ENCODE peak calls at places on chromosome 4, in seven cellular contexts. One of them, this sample, is unnamed. For H3K36me3, the result is how much of the 10 kb centered on the place peaks cover.

GRCh38 chr4:179112441-179113170 is 1670.4 kb upstream of the AGA start:
- DNase-seq in RWPE2: no peak
- DNase-seq in CD4-positive, alpha-beta memory T cell: no peak
- DNase-seq in tibial artery: no peak
- DNase-seq in esophagus squamous epithelium: no peak
- DNase-seq in lung: no peak
- DNase-seq in HepG2: no peak
- DNase-seq in this sample: no peak

GRCh38 chr4:182619659-182620058 is 297.5 kb downstream of the DCTD start:
- DNase-seq in RWPE2: no peak
- DNase-seq in CD4-positive, alpha-beta memory T cell: no peak
- DNase-seq in lung: no peak
- DNase-seq in HepG2: no peak
- DNase-seq in esophagus squamous epithelium: no peak
- DNase-seq in tibial artery: no peak
- DNase-seq in this sample: no peak

GRCh38 chr4:150582881-150583286 is 933 bp downstream of the MAB21L2 start:
- DNase-seq in HepG2: no peak
- DNase-seq in esophagus squamous epithelium: no peak
- DNase-seq in CD4-positive, alpha-beta memory T cell: no peak
- DNase-seq in lung: no peak
- DNase-seq in RWPE2: no peak
- DNase-seq in tibial artery: no peak
- DNase-seq in this sample: no peak

GRCh38 chr4:76257824-76258223 is 6.3 kb downstream of the FAM47E start:
- DNase-seq in esophagus squamous epithelium: no peak
- DNase-seq in lung: no peak
- DNase-seq in RWPE2: no peak
- DNase-seq in tibial artery: no peak
- DNase-seq in HepG2: no peak
- DNase-seq in CD4-positive, alpha-beta memory T cell: no peak
- DNase-seq in this sample: no peak

GRCh38 chr4:145045180-145045579 is 52.8 kb downstream of the ANAPC10 start:
- DNase-seq in RWPE2: no peak
- DNase-seq in lung: no peak
- DNase-seq in tibial artery: no peak
- DNase-seq in HepG2: no peak
- DNase-seq in CD4-positive, alpha-beta memory T cell: no peak
- DNase-seq in esophagus squamous epithelium: no peak
- DNase-seq in this sample: no peak

GRCh38 chr4:140790765-140791164 is 34.6 kb upstream of the TBC1D9 start:
- DNase-seq in CD4-positive, alpha-beta memory T cell: no peak
- DNase-seq in RWPE2: no peak
- DNase-seq in HepG2: no peak
- DNase-seq in lung: no peak
- DNase-seq in esophagus squamous epithelium: no peak
- DNase-seq in tibial artery: peak
- DNase-seq in this sample: peak

GRCh38 chr4:6137027-6137746 is 63.2 kb downstream of the JAKMIP1 start:
- DNase-seq in CD4-positive, alpha-beta memory T cell: no peak
- DNase-seq in HepG2: no peak
- DNase-seq in RWPE2: peak
- DNase-seq in tibial artery: no peak
- DNase-seq in lung: no peak
- DNase-seq in esophagus squamous epithelium: no peak
- DNase-seq in this sample: no peak

GRCh38 chr4:112938461-112939058 is 110.9 kb upstream of the ANK2 start:
- DNase-seq in CD4-positive, alpha-beta memory T cell: peak
- DNase-seq in RWPE2: no peak
- DNase-seq in HepG2: peak
- DNase-seq in lung: no peak
- DNase-seq in tibial artery: no peak
- DNase-seq in esophagus squamous epithelium: no peak
- DNase-seq in this sample: peak

GRCh38 chr4:108794136-108794535 is 31.3 kb upstream of the ETNPPL start:
- DNase-seq in lung: no peak
- DNase-seq in esophagus squamous epithelium: no peak
- DNase-seq in RWPE2: no peak
- DNase-seq in CD4-positive, alpha-beta memory T cell: no peak
- DNase-seq in tibial artery: no peak
- DNase-seq in HepG2: no peak
- DNase-seq in this sample: no peak

GRCh38 chr4:129094347-129094746 is 1.0 kb upstream of the SCLT1 start:
- DNase-seq in tibial artery: no peak
- DNase-seq in HepG2: no peak
- DNase-seq in lung: no peak
- DNase-seq in esophagus squamous epithelium: no peak
- DNase-seq in CD4-positive, alpha-beta memory T cell: no peak
- DNase-seq in RWPE2: no peak
- DNase-seq in this sample: no peak

GRCh38 chr4:119628281-119629141 is at the start of gene PDE5A:
- DNase-seq in tibial artery: peak
- DNase-seq in lung: peak
- DNase-seq in esophagus squamous epithelium: peak
- DNase-seq in RWPE2: peak
- DNase-seq in HepG2: peak
- DNase-seq in CD4-positive, alpha-beta memory T cell: peak
- DNase-seq in this sample: no peak

GRCh38 chr4:76007089-76007559 is at the start of gene CXCL9:
- DNase-seq in HepG2: no peak
- DNase-seq in esophagus squamous epithelium: no peak
- DNase-seq in RWPE2: no peak
- DNase-seq in tibial artery: no peak
- DNase-seq in CD4-positive, alpha-beta memory T cell: no peak
- DNase-seq in lung: no peak
- DNase-seq in this sample: no peak

GRCh38 chr4:176377705-176378302 is 58.0 kb downstream of the SPCS3 start:
- DNase-seq in lung: no peak
- DNase-seq in RWPE2: no peak
- DNase-seq in esophagus squamous epithelium: no peak
- DNase-seq in CD4-positive, alpha-beta memory T cell: no peak
- DNase-seq in HepG2: no peak
- DNase-seq in tibial artery: no peak
- DNase-seq in this sample: no peak

GRCh38 chr4:185424905-185425599 is 712 bp downstream of the UFSP2 start:
- DNase-seq in HepG2: peak
- DNase-seq in RWPE2: no peak
- DNase-seq in CD4-positive, alpha-beta memory T cell: no peak
- DNase-seq in lung: no peak
- DNase-seq in esophagus squamous epithelium: no peak
- DNase-seq in tibial artery: no peak
- DNase-seq in this sample: no peak

GRCh38 chr4:182478475-182478874 is 235.3 kb downstream of the TENM3 start:
- DNase-seq in CD4-positive, alpha-beta memory T cell: peak
- DNase-seq in esophagus squamous epithelium: no peak
- DNase-seq in tibial artery: no peak
- DNase-seq in RWPE2: no peak
- DNase-seq in HepG2: peak
- DNase-seq in lung: no peak
- DNase-seq in this sample: no peak

GRCh38 chr4:32207456-32207855 is 1487.3 kb downstream of the PCDH7 start:
- DNase-seq in HepG2: no peak
- DNase-seq in RWPE2: no peak
- DNase-seq in CD4-positive, alpha-beta memory T cell: no peak
- DNase-seq in esophagus squamous epithelium: no peak
- DNase-seq in lung: no peak
- DNase-seq in tibial artery: no peak
- DNase-seq in this sample: no peak

GRCh38 chr4:39970559-39971270 is 7.0 kb downstream of the PDS5A start:
- DNase-seq in esophagus squamous epithelium: no peak
- DNase-seq in HepG2: peak
- DNase-seq in tibial artery: no peak
- DNase-seq in CD4-positive, alpha-beta memory T cell: no peak
- DNase-seq in lung: peak
- DNase-seq in RWPE2: no peak
- DNase-seq in this sample: peak
- H3K36me3 ChIP-seq in esophagus squamous epithelium: half or more
- H3K36me3 ChIP-seq in HepG2: under half
- H3K36me3 ChIP-seq in tibial artery: under half
- H3K36me3 ChIP-seq in CD4-positive, alpha-beta memory T cell: under half
- H3K36me3 ChIP-seq in lung: under half
- H3K36me3 ChIP-seq in RWPE2: half or more
- H3K36me3 ChIP-seq in this sample: under half

GRCh38 chr4:1212546-1213335 is 36.2 kb downstream of the CTBP1 start:
- DNase-seq in CD4-positive, alpha-beta memory T cell: no peak
- DNase-seq in tibial artery: no peak
- DNase-seq in RWPE2: no peak
- DNase-seq in lung: no peak
- DNase-seq in esophagus squamous epithelium: no peak
- DNase-seq in HepG2: no peak
- DNase-seq in this sample: no peak

GRCh38 chr4:1211951-1212545 is 36.9 kb downstream of the CTBP1 start:
- DNase-seq in esophagus squamous epithelium: no peak
- DNase-seq in CD4-positive, alpha-beta memory T cell: no peak
- DNase-seq in HepG2: no peak
- DNase-seq in RWPE2: peak
- DNase-seq in tibial artery: no peak
- DNase-seq in lung: no peak
- DNase-seq in this sample: no peak

GRCh38 chr4:1210241-1210841 is 38.0 kb upstream of the SPON2 start:
- DNase-seq in lung: no peak
- DNase-seq in CD4-positive, alpha-beta memory T cell: no peak
- DNase-seq in HepG2: no peak
- DNase-seq in esophagus squamous epithelium: no peak
- DNase-seq in RWPE2: peak
- DNase-seq in tibial artery: peak
- DNase-seq in this sample: no peak

GRCh38 chr4:1210971-1211370 is 38.0 kb downstream of the CTBP1 start:
- DNase-seq in RWPE2: peak
- DNase-seq in lung: no peak
- DNase-seq in HepG2: no peak
- DNase-seq in CD4-positive, alpha-beta memory T cell: no peak
- DNase-seq in esophagus squamous epithelium: no peak
- DNase-seq in tibial artery: peak
- DNase-seq in this sample: no peak

GRCh38 chr4:1211371-1211770 is 37.6 kb downstream of the CTBP1 start:
- DNase-seq in tibial artery: no peak
- DNase-seq in CD4-positive, alpha-beta memory T cell: no peak
- DNase-seq in esophagus squamous epithelium: no peak
- DNase-seq in HepG2: no peak
- DNase-seq in lung: no peak
- DNase-seq in RWPE2: peak
- DNase-seq in this sample: no peak
- H3K36me3 ChIP-seq in tibial artery: under half
- H3K36me3 ChIP-seq in CD4-positive, alpha-beta memory T cell: under half
- H3K36me3 ChIP-seq in esophagus squamous epithelium: half or more
- H3K36me3 ChIP-seq in HepG2: under half
- H3K36me3 ChIP-seq in lung: under half
- H3K36me3 ChIP-seq in RWPE2: under half
- H3K36me3 ChIP-seq in this sample: under half

GRCh38 chr4:81454953-81455352 is 16.8 kb downstream of the RASGEF1B start:
- DNase-seq in esophagus squamous epithelium: no peak
- DNase-seq in RWPE2: no peak
- DNase-seq in CD4-positive, alpha-beta memory T cell: no peak
- DNase-seq in HepG2: no peak
- DNase-seq in tibial artery: no peak
- DNase-seq in lung: no peak
- DNase-seq in this sample: no peak
- H3K36me3 ChIP-seq in esophagus squamous epithelium: half or more
- H3K36me3 ChIP-seq in RWPE2: under half
- H3K36me3 ChIP-seq in CD4-positive, alpha-beta memory T cell: under half
- H3K36me3 ChIP-seq in HepG2: under half
- H3K36me3 ChIP-seq in tibial artery: under half
- H3K36me3 ChIP-seq in lung: under half
- H3K36me3 ChIP-seq in this sample: under half

GRCh38 chr4:2696423-2696822 is 59.7 kb downstream of the TNIP2 start:
- DNase-seq in CD4-positive, alpha-beta memory T cell: no peak
- DNase-seq in lung: no peak
- DNase-seq in RWPE2: no peak
- DNase-seq in tibial artery: no peak
- DNase-seq in HepG2: no peak
- DNase-seq in esophagus squamous epithelium: peak
- DNase-seq in this sample: no peak

GRCh38 chr4:2691952-2692435 is 64.1 kb downstream of the TNIP2 start:
- DNase-seq in HepG2: no peak
- DNase-seq in tibial artery: no peak
- DNase-seq in RWPE2: no peak
- DNase-seq in CD4-positive, alpha-beta memory T cell: no peak
- DNase-seq in lung: no peak
- DNase-seq in esophagus squamous epithelium: no peak
- DNase-seq in this sample: no peak

GRCh38 chr4:2697995-2698414 is 58.1 kb downstream of the TNIP2 start:
- DNase-seq in RWPE2: no peak
- DNase-seq in CD4-positive, alpha-beta memory T cell: no peak
- DNase-seq in lung: no peak
- DNase-seq in esophagus squamous epithelium: no peak
- DNase-seq in tibial artery: no peak
- DNase-seq in HepG2: peak
- DNase-seq in this sample: no peak

GRCh38 chr4:2695661-2696060 is 60.5 kb downstream of the TNIP2 start:
- DNase-seq in tibial artery: no peak
- DNase-seq in RWPE2: no peak
- DNase-seq in lung: no peak
- DNase-seq in HepG2: no peak
- DNase-seq in esophagus squamous epithelium: no peak
- DNase-seq in CD4-positive, alpha-beta memory T cell: no peak
- DNase-seq in this sample: no peak

GRCh38 chr4:2694691-2695090 is 61.4 kb downstream of the TNIP2 start:
- DNase-seq in CD4-positive, alpha-beta memory T cell: no peak
- DNase-seq in lung: no peak
- DNase-seq in esophagus squamous epithelium: no peak
- DNase-seq in tibial artery: no peak
- DNase-seq in RWPE2: no peak
- DNase-seq in HepG2: no peak
- DNase-seq in this sample: no peak
- H3K36me3 ChIP-seq in CD4-positive, alpha-beta memory T cell: half or more
- H3K36me3 ChIP-seq in lung: under half
- H3K36me3 ChIP-seq in esophagus squamous epithelium: half or more
- H3K36me3 ChIP-seq in tibial artery: half or more
- H3K36me3 ChIP-seq in RWPE2: half or more
- H3K36me3 ChIP-seq in HepG2: half or more
- H3K36me3 ChIP-seq in this sample: under half

This sample was measured in Panc1.